ENCODE peak calls at places on chromosomes 2 and 18, in five cellular contexts. F, P, H, B and L are unnamed samples.

GRCh38 chr2:30931841-30932407 is 124.7 kb upstream of the CAPN13 start:
- ATAC-seq in H (no peak), F (no peak), B (no peak), P (no peak), L (no peak)

GRCh38 chr18:30403278-30403677 is 639.3 kb downstream of the DSC3 start:
- ATAC-seq in B (no peak), F (no peak), H (no peak), P (no peak), L (no peak)

GRCh38 chr2:98712145-98712544 is 18.8 kb downstream of the MGAT4A start:
- ATAC-seq in P (no peak), B (peak; percentile 76), F (no peak), H (peak; percentile 13), L (no peak)

GRCh38 chr18:33851546-33852078 is 273.6 kb downstream of the ASXL3 start:
- ATAC-seq in F (no peak), P (no peak), H (peak; percentile 41), B (no peak), L (no peak)

GRCh38 chr2:232541195-232541960 is 1.9 kb downstream of the CHRNG start:
- ATAC-seq in F (no peak), P (no peak), B (peak; percentile 17), H (no peak), L (peak; percentile 18)

GRCh38 chr2:12063210-12063609 is 316.8 kb downstream of the LPIN1 start:
- ATAC-seq in H (no peak), F (no peak), B (no peak), P (no peak), L (no peak)

GRCh38 chr2:232102380-232102779 is 140.9 kb downstream of the DIS3L2 start:
- ATAC-seq in F (no peak), P (no peak), B (no peak), H (peak; percentile 36), L (no peak)

GRCh38 chr2:101473911-101474751 is 781 bp downstream of the RFX8 start:
- ATAC-seq in P (no peak), B (peak; percentile 45), H (peak; percentile 67), F (peak; percentile 57), L (peak; percentile 63)

GRCh38 chr2:213091765-213092164 is 59.6 kb downstream of the IKZF2 start:
- ATAC-seq in B (no peak), H (no peak), F (no peak), P (no peak), L (no peak)

GRCh38 chr18:35072616-35073015 is 31.4 kb downstream of the MAPRE2 start:
- ATAC-seq in F (no peak), P (no peak), H (peak; percentile 19), B (no peak), L (no peak)

GRCh38 chr2:196742685-196743084 is 56.8 kb downstream of the GTF3C3 start:
- ATAC-seq in H (no peak), B (no peak), F (no peak), P (no peak), L (no peak)

GRCh38 chr2:230124792-230125452 is 56.2 kb upstream of the SLC16A14 start:
- ATAC-seq in B (peak; percentile 71), P (no peak), H (peak; percentile 82), F (peak; percentile 80), L (no peak)

GRCh38 chr18:13211537-13211936 is 7.0 kb upstream of the LDLRAD4 start:
- ATAC-seq in B (no peak), H (no peak), P (no peak), F (no peak), L (no peak)

GRCh38 chr18:48934708-48935432 is 15.9 kb downstream of the SMAD7 start:
- ATAC-seq in F (peak; percentile 18), P (no peak), H (peak; percentile 71), B (no peak), L (peak; percentile 3)

GRCh38 chr2:234435836-234436481 is 60.9 kb downstream of the ARL4C start:
- ATAC-seq in P (no peak), H (no peak), F (no peak), B (no peak), L (no peak)

GRCh38 chr2:12397861-12398260 is 318.9 kb upstream of the TRIB2 start:
- ATAC-seq in F (no peak), B (no peak), H (no peak), P (no peak), L (no peak)

GRCh38 chr2:130795431-130795830 is 40.1 kb downstream of the AMER3 start:
- ATAC-seq in H (no peak), B (no peak), P (no peak), F (no peak), L (no peak)

GRCh38 chr18:37452697-37453385 is 112.8 kb downstream of the CELF4 start:
- ATAC-seq in P (no peak), B (no peak), F (no peak), H (no peak), L (no peak)

GRCh38 chr2:82731824-82732223 is 1727.3 kb downstream of the SUCLG1 start:
- ATAC-seq in P (no peak), F (no peak), H (no peak), B (no peak), L (no peak)

GRCh38 chr2:222311978-222312738 is 13.4 kb upstream of the PAX3 start:
- ATAC-seq in P (no peak), B (no peak), F (no peak), H (peak; percentile 30), L (peak; percentile 39)

GRCh38 chr2:55885129-55885943 is 38.2 kb downstream of the EFEMP1 start:
- ATAC-seq in P (peak; percentile 54), B (no peak), H (no peak), F (no peak), L (peak; percentile 78)

GRCh38 chr2:140994856-140995255 is 1136.0 kb downstream of the LRP1B start:
- ATAC-seq in B (no peak), H (no peak), F (no peak), P (no peak), L (peak; percentile 37)

GRCh38 chr2:233358864-233359386 is 4.6 kb downstream of the DGKD start:
- ATAC-seq in P (no peak), H (no peak), F (no peak), B (peak; percentile 37), L (no peak)

GRCh38 chr2:128791120-128791982 is 472.7 kb upstream of the HS6ST1 start:
- ATAC-seq in B (no peak), P (no peak), H (no peak), F (no peak), L (no peak)